ENCODE peak calls at places on chromosomes 12 and 14, in four cellular contexts. O is A549, X is K562, A is HepG2. W is an unnamed sample.

GRCh38 chr12:82705774-82706173 is 19.1 kb downstream of the TMTC2 start:
- DNase-seq in A (no peak), X (no peak), O (no peak), W (no peak)

GRCh38 chr14:78519863-78520262 is 349.7 kb downstream of the NRXN3 start:
- DNase-seq in A (peak), X (peak), O (no peak), W (no peak)

GRCh38 chr12:95548056-95548538 is 3.2 kb downstream of the USP44 start:
- DNase-seq in X (peak), O (no peak), A (no peak), W (no peak)

GRCh38 chr12:8698132-8698829 is 490 bp downstream of the RIMKLB start:
- DNase-seq in A (no peak), X (peak), O (peak), W (no peak)

GRCh38 chr12:55715169-55715764 is 579 bp upstream of the BLOC1S1 start:
- DNase-seq in X (no peak), O (peak), A (no peak), W (no peak)

GRCh38 chr12:49334681-49335080 is 2.3 kb downstream of the C1QL4 start:
- DNase-seq in O (no peak), X (no peak), A (no peak), W (no peak)

GRCh38 chr14:40417777-40418401 is 985.7 kb upstream of the FBXO33 start:
- DNase-seq in A (peak), O (peak), X (peak), W (no peak)

GRCh38 chr14:68695871-68696665 is 96.8 kb downstream of the ZFP36L1 start:
- DNase-seq in X (no peak), A (no peak), O (no peak), W (no peak)

GRCh38 chr12:94762259-94762942 is 112.0 kb upstream of the TMCC3 start:
- DNase-seq in X (no peak), A (no peak), O (no peak), W (peak)

GRCh38 chr14:91058017-91058675 is 2.3 kb downstream of the RPS6KA5 start:
- DNase-seq in O (no peak), A (no peak), X (no peak), W (no peak)

GRCh38 chr12:119770146-119770545 is 102.2 kb downstream of the PRKAB1 start:
- DNase-seq in X (no peak), O (no peak), A (no peak), W (no peak)

GRCh38 chr12:6631549-6631961 is 4.2 kb downstream of the LPAR5 start:
- DNase-seq in O (no peak), X (no peak), A (no peak), W (no peak)

GRCh38 chr12:88052686-88053085 is 23.5 kb upstream of the C12orf50 start:
- DNase-seq in A (peak), O (no peak), X (peak), W (no peak)

GRCh38 chr14:105067140-105067968 is 2.1 kb upstream of the GPR132 start:
- DNase-seq in A (no peak), X (no peak), O (no peak), W (peak)

GRCh38 chr12:90280033-90280432 is 571.4 kb upstream of the ATP2B1 start:
- DNase-seq in A (no peak), O (no peak), X (no peak), W (no peak)

GRCh38 chr12:116331876-116332275 is 54.4 kb upstream of the MED13L start:
- DNase-seq in O (no peak), X (no peak), A (no peak), W (no peak)
- TF ChIP-seq CHD4 in O (no peak), X (no peak), A (no peak), W (no peak)

DNA sequence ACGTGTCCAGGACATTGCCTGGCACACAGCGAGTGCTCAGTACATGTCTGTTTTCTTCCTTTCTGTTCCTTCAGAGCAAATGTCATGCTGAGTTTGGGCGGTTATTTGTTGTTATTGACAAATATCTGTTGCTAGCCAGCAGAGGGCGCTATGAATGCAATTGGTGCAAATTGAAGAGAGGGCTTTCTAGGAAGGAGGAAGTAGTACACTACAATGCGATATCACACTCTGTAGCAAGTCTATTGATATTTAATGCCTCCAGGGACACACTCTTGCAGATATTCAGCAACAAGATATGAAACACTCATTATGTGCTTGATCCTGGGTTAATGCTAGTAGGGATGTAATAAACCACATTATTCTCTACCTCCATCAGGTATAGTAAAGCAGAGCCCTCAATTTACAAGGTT is 267.3 kb upstream of the SRRM4 start:
- DNase-seq in O (peak), X (peak), A (peak), W (peak)
- TF ChIP-seq CEBPB in O (no peak), X (no peak), A (no peak), W (no peak)

DNA sequence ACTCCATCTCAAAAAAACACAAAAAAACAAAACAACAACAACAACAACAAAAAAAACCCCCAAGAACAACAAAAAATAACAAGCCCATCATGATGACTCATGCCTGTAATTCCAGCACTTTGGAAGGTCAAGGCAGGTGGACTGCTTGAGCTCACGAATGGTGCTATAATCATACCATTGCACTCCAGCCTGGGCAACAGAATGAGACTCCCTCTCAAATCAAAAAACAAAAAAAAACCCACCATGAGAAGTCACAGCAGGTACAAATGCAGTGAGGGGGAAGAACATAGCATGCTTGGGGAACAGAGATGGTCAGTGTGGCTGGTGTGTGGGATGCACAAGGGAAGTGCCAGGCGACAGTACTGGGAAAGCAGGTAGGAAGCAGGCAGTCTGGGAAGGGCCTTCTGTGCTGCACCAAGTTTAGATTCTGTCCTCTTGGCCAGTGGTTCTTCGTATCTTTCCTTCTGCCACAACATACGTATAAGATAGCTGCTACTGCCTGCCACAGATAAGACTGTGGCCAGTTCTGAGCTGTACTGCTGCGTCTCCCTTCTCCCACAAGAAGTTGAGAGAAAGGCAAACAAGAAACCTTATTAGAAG is 28.0 kb downstream of the ATG14 start:
- DNase-seq in O (no peak), A (no peak), X (peak), W (no peak)
- TF ChIP-seq CHD4 in O (no peak), A (no peak), X (no peak), W (no peak)

GRCh38 chr12:58504539-58504938 is 415.8 kb downstream of the LRIG3 start:
- DNase-seq in O (no peak), X (no peak), A (no peak), W (no peak)
- TF ChIP-seq CEBPB in O (no peak), X (no peak), A (no peak), W (no peak)

DNA sequence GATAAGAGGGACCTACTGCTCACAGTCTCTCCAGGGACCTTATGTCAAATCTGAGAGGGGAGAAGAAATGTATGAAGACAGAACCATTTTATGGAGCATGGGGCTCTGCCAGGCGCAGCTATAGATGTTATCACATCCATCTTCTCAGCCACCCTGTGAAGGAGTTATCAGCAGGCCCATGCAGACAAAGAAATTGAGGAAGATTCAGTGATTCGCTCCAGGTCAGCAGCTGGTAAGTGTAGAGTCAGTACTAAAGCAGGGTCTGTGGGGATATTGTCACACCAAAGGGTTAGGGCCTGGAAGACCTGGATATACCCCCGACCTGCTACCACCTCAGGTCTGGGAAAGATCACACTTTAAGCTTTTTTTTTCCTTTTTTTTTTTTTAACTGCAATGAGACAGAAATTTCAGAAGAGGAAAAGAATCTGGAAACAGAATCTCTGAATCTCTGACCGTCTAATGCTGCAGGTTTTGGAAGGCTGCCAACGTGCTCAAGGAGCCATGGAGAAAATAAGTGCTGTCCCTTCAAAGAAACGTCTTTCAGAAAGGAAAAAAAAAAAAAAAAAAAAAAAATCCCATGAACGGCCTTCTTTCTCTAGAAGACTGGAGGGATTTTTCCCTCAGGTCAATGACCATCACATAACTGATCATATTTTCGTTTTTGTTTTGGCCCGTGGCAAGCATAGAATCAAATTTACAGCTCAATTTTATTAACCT is 73.3 kb upstream of the PLEKHG7 start:
- DNase-seq in X (no peak), O (no peak), A (no peak), W (no peak)
- TF ChIP-seq CHD4 in X (no peak), O (no peak), A (no peak), W (no peak)

DNA sequence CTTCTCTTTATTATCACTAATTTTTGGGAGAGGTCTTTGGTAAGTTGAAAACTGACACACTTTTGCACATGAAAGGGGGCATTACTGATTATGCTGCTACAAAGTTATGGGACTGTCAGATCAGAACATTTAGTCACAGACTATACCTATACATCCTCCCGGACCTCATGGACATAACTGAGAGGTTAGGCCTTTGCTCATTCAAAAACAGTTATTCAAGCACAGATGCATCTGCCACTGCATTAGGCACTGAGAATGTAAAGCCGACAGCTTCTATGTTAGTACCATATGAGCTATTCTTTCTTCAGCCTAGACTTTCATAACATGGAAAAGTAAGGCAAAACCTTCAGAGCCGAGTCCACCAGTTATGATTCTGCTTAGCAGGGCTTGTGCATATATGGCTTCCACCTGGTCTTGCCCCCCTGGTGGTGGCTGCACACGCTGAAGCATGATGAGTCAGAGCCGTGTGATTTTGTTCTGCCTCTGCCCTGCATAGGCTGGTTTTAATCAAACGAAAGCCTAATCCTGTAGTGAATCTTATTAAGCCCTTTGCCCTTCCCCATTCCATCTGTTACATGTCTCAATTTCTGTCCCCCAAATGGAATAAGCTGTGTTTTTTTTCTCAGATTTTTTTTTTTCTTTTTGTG is 21.8 kb upstream of the RNU6-8 start:
- DNase-seq in X (peak), A (peak), O (peak), W (no peak)
- TF ChIP-seq CEBPB in X (no peak), A (no peak), O (no peak), W (no peak)

DNA sequence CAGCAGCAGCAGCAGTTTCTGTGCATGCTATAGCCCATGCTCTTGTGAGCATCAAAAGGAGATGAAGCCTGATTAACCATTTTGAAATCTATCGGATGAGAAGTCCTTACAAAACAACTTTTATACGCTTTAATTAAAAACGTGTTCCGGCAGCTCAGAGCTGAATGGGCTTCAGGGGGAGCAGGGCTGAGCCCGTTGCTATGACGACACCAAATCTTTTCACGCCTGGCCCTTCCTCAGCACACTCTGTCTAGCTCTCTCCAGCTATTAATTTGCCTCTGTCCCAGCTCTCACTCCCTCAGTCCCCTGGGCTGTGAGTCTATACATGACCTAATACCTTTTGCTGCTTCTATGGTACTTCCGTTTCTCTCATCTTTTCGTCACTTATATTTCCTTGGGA is 15.8 kb downstream of the FOXA1 start:
- DNase-seq in O (no peak), A (no peak), X (no peak), W (no peak)
- TF ChIP-seq CHD4 in O (no peak), A (no peak), X (no peak), W (no peak)

DNA sequence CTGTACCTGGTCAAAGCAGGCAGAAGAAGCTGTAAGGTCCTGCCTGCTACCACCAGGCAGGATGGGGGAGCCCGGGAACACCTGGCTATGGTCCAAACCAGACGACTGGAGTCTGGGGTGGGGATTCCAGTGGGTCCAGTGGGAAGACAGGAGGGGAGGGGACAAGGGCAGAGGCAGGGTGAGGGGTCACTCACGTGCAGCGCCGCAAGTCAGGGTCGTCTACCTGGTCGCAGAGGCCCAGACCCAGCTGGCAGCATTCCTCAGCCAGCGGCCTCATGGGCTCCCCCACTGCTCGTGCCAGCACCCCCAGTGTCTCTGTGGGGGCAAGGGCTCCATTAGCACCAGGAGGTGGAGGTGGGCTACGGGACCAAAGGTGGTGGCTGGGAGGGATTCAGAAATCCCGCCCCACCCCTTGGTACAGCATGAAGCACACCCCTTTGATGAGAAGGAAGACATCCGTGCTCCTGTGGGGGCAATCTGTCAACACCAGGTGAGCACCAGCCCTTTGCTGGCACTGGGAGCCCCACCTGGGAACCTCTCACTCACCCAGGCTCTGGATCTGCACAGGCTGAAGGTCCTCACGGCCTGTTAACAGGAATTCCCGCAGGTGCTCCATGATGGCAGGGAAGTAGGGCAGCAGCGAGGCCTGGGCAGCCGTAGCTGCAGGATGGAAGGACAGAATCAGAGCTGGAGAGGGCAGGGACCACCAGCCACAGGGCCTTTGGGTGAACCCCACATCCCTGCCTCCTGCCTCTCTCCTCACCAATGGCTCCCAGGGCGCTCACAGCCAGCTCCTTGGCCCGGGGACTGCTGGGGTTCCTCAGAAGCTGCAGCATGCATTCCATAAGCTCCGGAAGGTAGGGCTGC is 4.3 kb downstream of the IPO4 start:
- DNase-seq in O (no peak), X (no peak), A (no peak), W (no peak)
- TF ChIP-seq CEBPB in O (no peak), X (no peak), A (no peak), W (no peak)

GRCh38 chr14:26276757-26277156 is 321.1 kb downstream of the NOVA1 start:
- DNase-seq in X (no peak), A (no peak), O (no peak), W (no peak)
- TF ChIP-seq CHD4 in X (no peak), A (no peak), O (no peak), W (no peak)

W was measured in GM12878.